ENCODE peak calls at places on chromosome 13, in four cellular contexts. K is ELF-1; T is tibial nerve; Z is activated CD4-positive, alpha-beta T cell treated with anti-CD3 and anti-CD28 coated beads, Interleukin-2, amount 50 U/mL, for 1 hour. E is an unnamed sample.

GRCh38 chr13:27549406-27549981 is 70.8 kb downstream of the LNX2 start:
- DNase-seq in K (no peak), T (no peak), Z (no peak), E (no peak)

GRCh38 chr13:106488075-106488474 is 47.4 kb downstream of the EFNB2 start:
- DNase-seq in K (no peak), T (no peak), Z (no peak), E (no peak)

GRCh38 chr13:107927557-107927956 is 287.8 kb downstream of the LIG4 start:
- DNase-seq in K (no peak), T (no peak), Z (no peak), E (no peak)

GRCh38 chr13:28423010-28423409 is 71.9 kb downstream of the FLT1 start:
- DNase-seq in K (no peak), T (peak), Z (no peak), E (no peak)

GRCh38 chr13:30829145-30829544 is 76.9 kb upstream of the MEDAG start:
- DNase-seq in K (no peak), T (no peak), Z (no peak), E (no peak)

GRCh38 chr13:22030321-22030720 is 359.4 kb downstream of the FGF9 start:
- DNase-seq in K (no peak), T (no peak), Z (no peak), E (no peak)

GRCh38 chr13:40221460-40222201 is 444.8 kb downstream of the FOXO1 start:
- DNase-seq in K (no peak), T (no peak), Z (peak), E (no peak)

GRCh38 chr13:113579686-113580085 is 4.9 kb upstream of the TFDP1 start:
- DNase-seq in K (no peak), T (no peak), Z (no peak), E (no peak)

GRCh38 chr13:28741080-28741479 is 22.3 kb upstream of the SLC46A3 start:
- DNase-seq in K (no peak), T (no peak), Z (no peak), E (no peak)

GRCh38 chr13:47027797-47028437 is 131.1 kb upstream of the HTR2A start:
- DNase-seq in K (no peak), T (no peak), Z (no peak), E (no peak)

GRCh38 chr13:90055121-90055520 is 1292.4 kb upstream of the MIR17HG start:
- DNase-seq in K (peak), T (no peak), Z (no peak), E (no peak)

GRCh38 chr13:79647518-79647917 is 166.6 kb downstream of the NDFIP2 start:
- DNase-seq in K (no peak), T (no peak), Z (no peak), E (no peak)

GRCh38 chr13:34207334-34207733 is 389.4 kb downstream of the RFC3 start:
- DNase-seq in K (peak), T (no peak), Z (no peak), E (no peak)

GRCh38 chr13:28370448-28370847 is 124.5 kb downstream of the FLT1 start:
- DNase-seq in K (no peak), T (no peak), Z (no peak), E (no peak)

GRCh38 chr13:44843403-44843802 is 145.9 kb downstream of the NUFIP1 start:
- DNase-seq in K (no peak), T (no peak), Z (no peak), E (no peak)

GRCh38 chr13:104810242-104810641 is 1725.2 kb downstream of the EFNB2 start:
- DNase-seq in K (no peak), T (no peak), Z (no peak), E (no peak)

GRCh38 chr13:101144808-101145419 is 271.4 kb downstream of the NALCN start:
- DNase-seq in K (no peak), T (no peak), Z (no peak), E (no peak)

GRCh38 chr13:31945202-31945978 is 86.2 kb upstream of the FRY start:
- DNase-seq in K (peak), T (peak), Z (no peak), E (no peak)

GRCh38 chr13:21012841-21013681 is 48.3 kb downstream of the LATS2 start:
- DNase-seq in K (no peak), T (no peak), Z (no peak), E (no peak)

GRCh38 chr13:112513761-112514160 is 74.2 kb downstream of the TUBGCP3 start:
- DNase-seq in K (no peak), T (no peak), Z (no peak), E (no peak)

GRCh38 chr13:31160857-31161582 is 684 bp downstream of the HSPH1 start:
- DNase-seq in K (peak), T (peak), Z (peak), E (peak)

GRCh38 chr13:110771194-110771593 is 57.7 kb downstream of the ING1 start:
- DNase-seq in K (no peak), T (no peak), Z (no peak), E (no peak)

GRCh38 chr13:46380242-46380641 is 6.8 kb downstream of the RUBCNL start:
- DNase-seq in K (no peak), T (no peak), Z (no peak), E (no peak)

GRCh38 chr13:65744761-65745160 is 1485.4 kb downstream of the PCDH9 start:
- DNase-seq in K (no peak), T (no peak), Z (no peak), E (no peak)

GRCh38 chr13:113862191-113862765 is 1.6 kb downstream of the GAS6 start:
- DNase-seq in K (peak), T (no peak), Z (no peak), E (no peak)

GRCh38 chr13:51995677-51996551 is 15.3 kb downstream of the ATP7B start:
- DNase-seq in K (peak), T (no peak), Z (no peak), E (no peak)

GRCh38 chr13:48571121-48571901 is 38.4 kb upstream of the RCBTB2 start:
- DNase-seq in K (no peak), T (no peak), Z (no peak), E (no peak)

GRCh38 chr13:30009411-30009810 is 159.0 kb upstream of the UBL3 start:
- DNase-seq in K (no peak), T (no peak), Z (no peak), E (no peak)

GRCh38 chr13:107157272-107157671 is 589.3 kb upstream of the ARGLU1 start:
- DNase-seq in K (no peak), T (no peak), Z (no peak), E (no peak)

GRCh38 chr13:76516013-76516412 is 370.2 kb downstream of the KCTD12 start:
- DNase-seq in K (no peak), T (no peak), Z (no peak), E (no peak)

GRCh38 chr13:25292301-25292700 is 5.0 kb upstream of the MTMR6 start:
- DNase-seq in K (no peak), T (no peak), Z (no peak), E (no peak)

GRCh38 chr13:113305208-113305607 is 8.2 kb downstream of the LAMP1 start:
- DNase-seq in K (no peak), T (no peak), Z (no peak), E (no peak)

GRCh38 chr13:21232196-21232595 is 55.7 kb downstream of the MRPL57 start:
- DNase-seq in K (no peak), T (no peak), Z (no peak), E (no peak)

GRCh38 chr13:109483369-109483768 is 303.0 kb downstream of the IRS2 start:
- DNase-seq in K (no peak), T (no peak), Z (no peak), E (no peak)

GRCh38 chr13:99416411-99417121 is 84.7 kb upstream of the TM9SF2 start:
- DNase-seq in K (no peak), T (no peak), Z (no peak), E (no peak)

GRCh38 chr13:85223883-85224656 is 575.1 kb downstream of the SLITRK6 start:
- DNase-seq in K (no peak), T (no peak), Z (no peak), E (no peak)

GRCh38 chr13:22726721-22727120 is 454.1 kb upstream of the SGCG start:
- DNase-seq in K (no peak), T (no peak), Z (no peak), E (no peak)

GRCh38 chr13:95793018-95793555 is 116.1 kb downstream of the DNAJC3 start:
- DNase-seq in K (no peak), T (no peak), Z (no peak), E (no peak)